ENCODE peak calls at places on chromosomes 16 and 17, in four cellular contexts. A, U, Y and E are unnamed samples.

GRCh38 chr17:68248199-68248825 is 469 bp downstream of the AMZ2 start:
- DNase-seq in U (no peak), Y (peak), A (no peak), E (peak)

GRCh38 chr16:72753883-72754282 is 294.0 kb downstream of the ZFHX3 start:
- DNase-seq in U (no peak), Y (no peak), A (no peak), E (no peak)

GRCh38 chr17:50308666-50309065 is 34.4 kb downstream of the TMEM92 start:
- DNase-seq in U (no peak), Y (no peak), A (no peak), E (no peak)

GRCh38 chr17:76585649-76586593 is at the start of gene ST6GALNAC2:
- DNase-seq in A (no peak), U (peak), Y (peak), E (peak)

GRCh38 chr17:66354472-66354871 is 52.1 kb downstream of the PRKCA start:
- DNase-seq in U (no peak), Y (no peak), A (no peak), E (no peak)

GRCh38 chr16:27315333-27316037 is 1.7 kb downstream of the IL4R start:
- DNase-seq in A (no peak), Y (peak), U (no peak), E (peak)

GRCh38 chr17:69098635-69099034 is 37.9 kb upstream of the ABCA9 start:
- DNase-seq in U (no peak), A (no peak), Y (no peak), E (no peak)

GRCh38 chr17:27980035-27980434 is 62.4 kb upstream of the NLK start:
- DNase-seq in A (no peak), U (no peak), Y (peak), E (no peak)

GRCh38 chr16:64047207-64047606 is 1074.7 kb downstream of the CDH11 start:
- DNase-seq in Y (no peak), U (no peak), A (no peak), E (no peak)

GRCh38 chr16:67968440-67969285 is at the start of gene SLC12A4:
- DNase-seq in U (peak), Y (peak), A (peak), E (peak)

GRCh38 chr17:56141046-56141839 is 12.0 kb upstream of the ANKFN1 start:
- DNase-seq in Y (no peak), U (no peak), A (no peak), E (no peak)

GRCh38 chr17:7562208-7562605 is 488 bp downstream of the SENP3 start:
- DNase-seq in A (no peak), U (no peak), Y (peak), E (no peak)

GRCh38 chr16:69727916-69728270 is 1.5 kb upstream of the NQO1 start:
- DNase-seq in U (no peak), Y (no peak), A (no peak), E (no peak)

GRCh38 chr17:58932956-58933355 is 173.7 kb downstream of the TRIM37 start:
- DNase-seq in Y (no peak), A (no peak), U (no peak), E (no peak)

GRCh38 chr16:64455275-64455674 is 666.6 kb downstream of the CDH11 start:
- DNase-seq in U (no peak), A (no peak), Y (no peak), E (no peak)

GRCh38 chr17:67417507-67417906 is 40.4 kb downstream of the PITPNC1 start:
- DNase-seq in A (no peak), Y (no peak), U (no peak), E (no peak)

GRCh38 chr17:81510798-81511549 is 1.6 kb downstream of the ACTG1 start:
- DNase-seq in U (no peak), A (no peak), Y (no peak), E (no peak)

GRCh38 chr16:17058471-17058870 is 412.3 kb downstream of the XYLT1 start:
- DNase-seq in A (no peak), U (no peak), Y (no peak), E (no peak)

GRCh38 chr16:86306811-86307517 is 203.4 kb upstream of the FOXF1 start:
- DNase-seq in A (no peak), Y (peak), U (no peak), E (no peak)

GRCh38 chr16:59632266-59632855 is 898.2 kb upstream of the GOT2 start:
- DNase-seq in A (no peak), U (no peak), Y (peak), E (no peak)

GRCh38 chr16:11836653-11837244 is 14.6 kb downstream of the RSL1D1 start:
- DNase-seq in U (no peak), Y (peak), A (no peak), E (peak)

GRCh38 chr16:67055712-67056487 is 27.0 kb downstream of the CBFB start:
- DNase-seq in A (no peak), Y (peak), U (no peak), E (no peak)

GRCh38 chr16:11497851-11498289 is 88.8 kb downstream of the LITAF start:
- DNase-seq in A (no peak), U (no peak), Y (peak), E (peak)

GRCh38 chr16:84774810-84775209 is 45.0 kb upstream of the CRISPLD2 start:
- DNase-seq in A (no peak), U (no peak), Y (peak), E (no peak)

GRCh38 chr16:11459722-11460121 is 114.5 kb downstream of the RMI2 start:
- DNase-seq in A (no peak), Y (no peak), U (no peak), E (no peak)

GRCh38 chr17:56870163-56870651 is 36.3 kb downstream of the DGKE start:
- DNase-seq in A (no peak), Y (no peak), U (no peak), E (no peak)

GRCh38 chr17:77145635-77146632 is 5.2 kb downstream of the SEC14L1 start:
- DNase-seq in A (no peak), U (no peak), Y (peak), E (peak)

GRCh38 chr16:88688013-88688778 is 1.9 kb upstream of the SNAI3 start:
- DNase-seq in A (no peak), Y (no peak), U (no peak), E (no peak)